ENCODE peak calls at places on chromosomes 7 and 10, in six cellular contexts. J is EH, D is hippocampal formation, X is AG09309, B is ureter, I is cardiac muscle cell. H is an unnamed sample.

GRCh38 chr10:74029943-74030342 is 32.0 kb downstream of the VCL start:
- DNase-seq in X (no peak), J (no peak), D (no peak), B (no peak), I (no peak), H (no peak)

GRCh38 chr7:71733108-71733870 is 601.3 kb downstream of the GALNT17 start:
- DNase-seq in B (peak; percentile 83), D (peak; percentile 60), J (peak; percentile 34), X (no peak), I (peak; percentile 73), H (peak; percentile 66)

GRCh38 chr7:150946826-150947750 is 31.0 kb downstream of the KCNH2 start:
- DNase-seq in B (peak; percentile 48), D (no peak), J (no peak), X (no peak), I (no peak), H (no peak)

GRCh38 chr10:3412646-3413045 is 240.1 kb upstream of the PITRM1 start:
- DNase-seq in X (no peak), D (no peak), J (no peak), I (no peak), B (no peak), H (no peak)

GRCh38 chr10:23516530-23516929 is 77.7 kb downstream of the OTUD1 start:
- DNase-seq in B (no peak), I (peak; percentile 36), J (peak; percentile 21), D (peak; percentile 71), X (no peak), H (no peak)

GRCh38 chr7:70693300-70693689 is 438.6 kb upstream of the GALNT17 start:
- DNase-seq in I (peak; percentile 20), X (no peak), J (peak; percentile 30), D (no peak), B (no peak), H (no peak)

GRCh38 chr7:34497153-34497777 is 160.8 kb upstream of the NPSR1 start:
- DNase-seq in B (no peak), I (no peak), D (no peak), J (no peak), X (no peak), H (no peak)

GRCh38 chr7:2010551-2011265 is 222.0 kb downstream of the MAD1L1 start:
- DNase-seq in J (no peak), X (no peak), B (no peak), I (no peak), D (no peak), H (no peak)

GRCh38 chr7:103862302-103863035 is 127.0 kb downstream of the RELN start:
- DNase-seq in D (no peak), X (no peak), J (no peak), B (no peak), I (no peak), H (no peak)

GRCh38 chr10:95346715-95347401 is 56.1 kb upstream of the PDLIM1 start:
- DNase-seq in J (no peak), B (no peak), I (peak; percentile 50), X (no peak), D (no peak), H (no peak)

H was measured in anterior cingulate cortex.